ENCODE peak calls at places on chromosomes 13 and 19, in four cellular contexts. N is neural progenitor cell, T is HCT116, Z is GM23338. M is an unnamed sample.

GRCh38 chr13:98343461-98343860 is 166.4 kb upstream of the RNF113B start:
- DNase-seq in N (peak; percentile 23), T (no peak), Z (no peak), M (no peak)

GRCh38 chr13:63731896-63732295 is 2316.2 kb upstream of the PCDH20 start:
- DNase-seq in T (no peak), Z (no peak), N (no peak), M (no peak)

GRCh38 chr19:3857449-3858003 is 11.3 kb downstream of the ZFR2 start:
- DNase-seq in Z (no peak), N (no peak), T (no peak), M (no peak)

GRCh38 chr19:34347561-34348165 is 17.3 kb upstream of the GPI start:
- DNase-seq in N (no peak), Z (no peak), T (no peak), M (no peak)

GRCh38 chr19:45037393-45038169 is 1.3 kb upstream of the CLASRP start:
- DNase-seq in N (no peak), T (no peak), Z (peak; percentile 30), M (no peak)

GRCh38 chr19:12859546-12859945 is 21.2 kb downstream of the MAST1 start:
- DNase-seq in N (no peak), T (no peak), Z (no peak), M (no peak)

GRCh38 chr19:55638864-55639359 is 1.9 kb upstream of the ZNF580 start:
- DNase-seq in N (peak; percentile 52), Z (peak; percentile 81), T (no peak), M (peak; percentile 58)

GRCh38 chr13:109610517-109610916 is 175.9 kb downstream of the IRS2 start:
- DNase-seq in N (peak; percentile 50), Z (peak; percentile 60), T (peak; percentile 3), M (peak; percentile 20)

GRCh38 chr13:113452942-113453901 is at the start of gene ADPRHL1:
- DNase-seq in N (no peak), T (no peak), Z (no peak), M (peak; percentile 49)

GRCh38 chr19:4264812-4265211 is 14.3 kb upstream of the SHD start:
- DNase-seq in N (no peak), T (no peak), Z (no peak), M (no peak)

GRCh38 chr19:1125601-1126533 is 22.1 kb downstream of the GPX4 start:
- DNase-seq in T (no peak), Z (no peak), N (no peak), M (no peak)

GRCh38 chr13:44969858-44970484 is 19.3 kb downstream of the NUFIP1 start:
- DNase-seq in N (peak; percentile 82), T (peak; percentile 26), Z (peak; percentile 87), M (peak; percentile 78)

GRCh38 chr13:27679896-27680295 is 58.2 kb downstream of the POLR1D start:
- DNase-seq in Z (no peak), N (no peak), T (no peak), M (no peak)

GRCh38 chr13:102028198-102028597 is 373.6 kb downstream of the FGF14 start:
- DNase-seq in N (no peak), Z (no peak), T (no peak), M (no peak)

GRCh38 chr13:47858678-47859050 is 142.4 kb downstream of the SUCLA2 start:
- DNase-seq in N (no peak), Z (no peak), T (no peak), M (peak; percentile 86)

GRCh38 chr19:7109678-7110289 is 40.3 kb downstream of the ZNF557 start:
- DNase-seq in N (peak; percentile 73), Z (peak; percentile 87), T (no peak), M (peak; percentile 41)

GRCh38 chr13:51935326-51936171 is 73.8 kb downstream of the CCDC70 start:
- DNase-seq in Z (peak; percentile 72), T (peak; percentile 19), N (peak; percentile 61), M (peak; percentile 21)

GRCh38 chr19:5434970-5435641 is 20.1 kb upstream of the ZNRF4 start:
- DNase-seq in N (no peak), T (peak; percentile 74), Z (no peak), M (peak; percentile 98)

GRCh38 chr13:20825476-20825875 is 51.7 kb upstream of the EEF1AKMT1 start:
- DNase-seq in Z (no peak), N (no peak), T (no peak), M (peak; percentile 27)

GRCh38 chr13:51739403-51740112 is 64.4 kb downstream of the DHRS12 start:
- DNase-seq in N (no peak), T (no peak), Z (no peak), M (peak; percentile 42)

GRCh38 chr13:63190742-63191141 is 1775.1 kb upstream of the PCDH20 start:
- DNase-seq in N (no peak), T (no peak), Z (no peak), M (peak; percentile 55)

GRCh38 chr13:94056362-94056990 is 423.0 kb downstream of the DCT start:
- DNase-seq in N (no peak), Z (no peak), T (no peak), M (peak; percentile 68)

GRCh38 chr19:54282706-54283105 is 1.8 kb upstream of the LILRB2 start:
- DNase-seq in Z (no peak), T (no peak), N (no peak), M (no peak)

GRCh38 chr19:30171795-30172642 is 200.2 kb upstream of the ZNF536 start:
- DNase-seq in Z (no peak), N (no peak), T (no peak), M (no peak)

GRCh38 chr13:95002968-95003813 is 290.8 kb upstream of the SOX21 start:
- DNase-seq in N (peak; percentile 23), Z (peak; percentile 60), T (no peak), M (no peak)

GRCh38 chr19:40907968-40908735 is 26.1 kb upstream of the CYP2A7 start:
- DNase-seq in Z (peak; percentile 78), N (peak; percentile 24), T (no peak), M (peak; percentile 11)

GRCh38 chr19:45104658-45105384 is 11.8 kb downstream of the PPP1R37 start:
- DNase-seq in N (no peak), Z (no peak), T (no peak), M (no peak)

GRCh38 chr19:43416951-43417623 is 2.4 kb downstream of the TEX101 start:
- DNase-seq in Z (no peak), N (no peak), T (no peak), M (no peak)

GRCh38 chr19:19697589-19697988 is 28.9 kb downstream of the ZNF101 start:
- DNase-seq in T (no peak), N (no peak), Z (peak; percentile 4), M (no peak)

GRCh38 chr13:26376430-26376829 is 122.5 kb downstream of the CDK8 start:
- DNase-seq in N (no peak), T (no peak), Z (no peak), M (no peak)

GRCh38 chr13:26380930-26381329 is 127.0 kb downstream of the CDK8 start:
- DNase-seq in Z (no peak), T (no peak), N (no peak), M (no peak)

GRCh38 chr13:26379831-26380230 is 125.9 kb downstream of the CDK8 start:
- DNase-seq in T (no peak), Z (no peak), N (no peak), M (no peak)

GRCh38 chr13:26377038-26377437 is 123.1 kb downstream of the CDK8 start:
- DNase-seq in T (peak; percentile 8), N (peak; percentile 69), Z (peak; percentile 81), M (peak; percentile 56)

GRCh38 chr13:26378116-26378515 is 124.2 kb downstream of the CDK8 start:
- DNase-seq in Z (no peak), N (no peak), T (no peak), M (no peak)
- H2AFZ ChIP-seq in Z (no peak overlapping the region), N (no peak overlapping the region), T (no peak overlapping the region), M (no peak overlapping the region)

GRCh38 chr13:77918391-77919261 is at the start of gene EDNRB:
- DNase-seq in T (no peak), Z (peak; percentile 81), N (peak; percentile 58), M (peak; percentile 62)
- TF ChIP-seq EZH2 in T (no peak), Z (no peak), N (no peak), M (no peak)

GRCh38 chr13:42333613-42334328 is 61.8 kb downstream of the AKAP11 start:
- DNase-seq in Z (peak; percentile 80), T (no peak), N (peak; percentile 62), M (peak; percentile 42)
- TF ChIP-seq EZH2phosphoT487 in Z (no peak), T (no peak), N (no peak), M (no peak)

DNA sequence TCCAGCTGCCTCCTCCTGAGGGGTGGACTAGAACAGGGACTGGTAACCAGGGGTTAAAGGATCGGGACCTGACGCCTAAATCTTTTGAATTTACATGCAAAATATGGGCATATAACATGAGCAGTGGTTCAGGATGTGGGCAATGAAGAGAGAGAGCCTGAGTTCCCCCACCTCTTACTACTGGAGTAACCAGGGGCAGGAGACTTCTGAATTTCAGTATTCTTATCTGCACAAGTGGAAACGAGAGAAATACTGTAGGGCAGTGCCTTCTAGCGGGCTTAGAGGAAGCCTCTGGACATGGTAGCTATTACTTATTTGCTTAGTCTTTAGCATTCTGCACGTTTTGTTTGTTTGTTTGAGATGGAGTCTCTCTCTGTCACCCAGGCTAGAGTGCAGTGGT is 26.3 kb downstream of the BCAT2 start:
- DNase-seq in N (no peak), Z (no peak), T (no peak), M (peak; percentile 23)
- H2AFZ ChIP-seq in N (no peak overlapping the region), Z (no peak overlapping the region), T (no peak overlapping the region), M (no peak overlapping the region)

DNA sequence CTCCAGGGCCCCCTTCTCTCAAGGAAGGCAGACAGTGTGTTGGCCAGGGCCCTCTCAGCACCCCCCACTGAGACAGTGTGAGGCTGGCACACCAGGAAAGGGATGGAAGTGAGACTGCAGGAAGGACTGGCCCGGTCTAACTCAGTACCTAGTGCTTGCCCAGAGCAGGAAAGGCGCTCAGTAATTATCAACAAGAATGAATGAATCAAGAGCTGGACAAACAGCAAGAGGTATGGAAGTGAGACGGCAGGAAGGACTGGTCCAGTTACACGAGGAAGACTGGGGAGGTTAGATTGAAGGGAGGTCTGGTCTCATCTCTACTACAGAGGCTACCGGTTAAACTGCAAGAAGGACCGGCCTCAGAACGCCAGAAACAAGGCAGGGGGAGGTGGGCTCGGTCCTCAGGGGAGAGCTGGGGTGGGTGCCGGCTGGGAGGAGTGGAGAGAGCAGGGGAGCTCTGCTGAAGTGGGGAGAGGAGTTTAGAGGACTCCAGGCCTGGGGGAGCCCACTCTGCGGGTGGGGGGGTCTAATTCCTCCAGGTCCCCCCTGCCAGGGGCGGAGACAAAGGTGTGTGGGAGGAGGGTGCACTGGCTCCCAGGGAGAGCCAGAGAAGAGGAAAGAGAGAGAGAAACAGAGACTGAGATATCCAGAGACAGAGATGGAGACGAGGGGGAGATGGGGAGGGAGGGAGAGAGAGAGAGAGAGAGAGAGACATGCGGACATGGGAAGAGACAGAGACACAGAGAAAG is 1.1 kb downstream of the SLC8A2 start:
- DNase-seq in Z (no peak), N (no peak), T (no peak), M (no peak)
- TF ChIP-seq EZH2 in Z (no peak), N (no peak), T (no peak), M (no peak)

DNA sequence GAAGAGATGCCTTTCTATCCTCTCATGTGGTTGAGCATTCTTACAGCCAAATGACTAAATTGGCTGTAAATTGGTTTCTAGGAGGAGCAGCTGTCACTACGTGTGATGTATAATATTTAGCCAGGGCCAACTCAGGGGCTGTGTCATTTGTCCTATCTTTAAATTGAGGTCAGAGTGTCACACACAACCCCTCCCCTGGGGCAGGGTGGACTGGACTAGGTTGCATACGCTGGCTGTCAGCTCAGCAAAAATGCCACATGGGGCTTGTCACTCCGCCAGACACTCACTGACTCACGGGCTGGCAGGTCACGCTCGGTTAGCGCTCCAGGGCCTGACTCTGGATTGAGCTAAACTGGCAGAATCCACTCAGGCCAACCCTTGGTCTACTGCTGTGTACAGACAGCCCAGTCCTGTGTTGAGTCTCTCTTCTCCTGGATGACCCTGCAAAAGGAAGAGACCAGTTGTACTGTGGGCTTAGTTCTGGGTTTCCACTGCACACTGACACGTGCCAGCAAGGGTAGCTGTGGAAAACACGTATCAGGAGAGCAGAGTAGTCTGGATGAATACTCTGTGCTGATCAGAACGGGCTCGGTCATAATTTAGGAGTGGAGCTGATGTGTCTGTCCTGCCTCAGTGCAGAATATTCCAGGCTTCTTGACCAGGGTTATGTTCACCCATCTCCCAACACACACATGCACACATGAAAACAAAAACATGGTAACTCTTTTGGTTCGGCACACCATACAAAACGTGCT is 29.1 kb downstream of the SHISA2 start:
- DNase-seq in Z (no peak), T (no peak), N (no peak), M (peak; percentile 90)
- TF ChIP-seq EZH2phosphoT487 in Z (no peak), T (no peak), N (no peak), M (peak; percentile 48)

M was measured in GM23248.